ENCODE peak calls at places on chromosomes 11 and 22, in four cellular contexts. B, S, L and V are unnamed samples.

GRCh38 chr11:2390871-2391662 is 9.5 kb upstream of the TSSC4 start:
- DNase-seq in B (no peak), S (peak), L (no peak), V (no peak)

GRCh38 chr11:76008474-76008873 is 193.5 kb downstream of the UVRAG start:
- DNase-seq in B (no peak), S (no peak), L (no peak), V (no peak)

GRCh38 chr22:46674367-46674781 is 54.2 kb downstream of the GRAMD4 start:
- DNase-seq in B (no peak), S (no peak), L (no peak), V (no peak)

GRCh38 chr11:125001849-125002248 is 47.8 kb downstream of the CCDC15 start:
- DNase-seq in B (no peak), S (no peak), L (no peak), V (no peak)

GRCh38 chr11:37973926-37974325 is 1375.9 kb upstream of the RAG2 start:
- DNase-seq in B (no peak), S (no peak), L (no peak), V (no peak)

GRCh38 chr11:2988361-2988762 is 3.8 kb downstream of the NAP1L4 start:
- DNase-seq in B (no peak), S (no peak), L (no peak), V (no peak)

GRCh38 chr11:117045956-117046355 is 52.3 kb downstream of the SIK3 start:
- DNase-seq in B (peak), S (no peak), L (no peak), V (no peak)

GRCh38 chr11:61730222-61730994 is 22.0 kb upstream of the MYRF start:
- DNase-seq in B (no peak), S (no peak), L (no peak), V (no peak)

GRCh38 chr11:69274531-69275016 is 19.4 kb upstream of the MYEOV start:
- DNase-seq in B (no peak), S (peak), L (no peak), V (no peak)

GRCh38 chr11:30801357-30801756 is 215.2 kb upstream of the MPPED2 start:
- DNase-seq in B (peak), S (no peak), L (no peak), V (no peak)

GRCh38 chr11:95092549-95093324 is 3.1 kb downstream of the ENDOD1 start:
- DNase-seq in B (peak), S (peak), L (no peak), V (peak)

GRCh38 chr11:134032501-134033091 is 36.3 kb upstream of the JAM3 start:
- DNase-seq in B (no peak), S (no peak), L (no peak), V (no peak)

GRCh38 chr11:13940611-13941256 is 21.8 kb upstream of the SPON1 start:
- DNase-seq in B (no peak), S (no peak), L (no peak), V (no peak)

GRCh38 chr11:131511794-131512193 is 141.4 kb downstream of the NTM start:
- DNase-seq in B (peak), S (peak), L (no peak), V (peak)

GRCh38 chr11:111699579-111700156 is 66.5 kb downstream of the PPP2R1B start:
- DNase-seq in B (no peak), S (no peak), L (no peak), V (no peak)

GRCh38 chr11:57338152-57338551 is at the start of gene P2RX3:
- DNase-seq in B (no peak), S (no peak), L (no peak), V (no peak)

GRCh38 chr11:57339305-57339704 is 1.2 kb downstream of the P2RX3 start:
- DNase-seq in B (no peak), S (no peak), L (no peak), V (no peak)

GRCh38 chr11:57341250-57341808 is 3.2 kb downstream of the P2RX3 start:
- DNase-seq in B (no peak), S (no peak), L (no peak), V (no peak)

GRCh38 chr11:57342702-57343101 is 4.5 kb downstream of the P2RX3 start:
- DNase-seq in B (no peak), S (no peak), L (no peak), V (no peak)

GRCh38 chr11:57340228-57340627 is 2.1 kb downstream of the P2RX3 start:
- DNase-seq in B (no peak), S (peak), L (no peak), V (peak)
- TF ChIP-seq CTCF in B (peak), S (peak), L (peak), V (peak)

GRCh38 chr11:34866375-34866774 is 49.8 kb downstream of the APIP start:
- DNase-seq in B (no peak), S (no peak), L (no peak), V (no peak)
- TF ChIP-seq NFIC in B (no peak), S (no peak), L (no peak), V (no peak)

GRCh38 chr11:64331569-64332371 is 8.2 kb upstream of the CCDC88B start:
- DNase-seq in B (peak), S (peak), L (peak), V (peak)
- TF ChIP-seq CTCF in B (peak), S (peak), L (peak), V (peak)

DNA sequence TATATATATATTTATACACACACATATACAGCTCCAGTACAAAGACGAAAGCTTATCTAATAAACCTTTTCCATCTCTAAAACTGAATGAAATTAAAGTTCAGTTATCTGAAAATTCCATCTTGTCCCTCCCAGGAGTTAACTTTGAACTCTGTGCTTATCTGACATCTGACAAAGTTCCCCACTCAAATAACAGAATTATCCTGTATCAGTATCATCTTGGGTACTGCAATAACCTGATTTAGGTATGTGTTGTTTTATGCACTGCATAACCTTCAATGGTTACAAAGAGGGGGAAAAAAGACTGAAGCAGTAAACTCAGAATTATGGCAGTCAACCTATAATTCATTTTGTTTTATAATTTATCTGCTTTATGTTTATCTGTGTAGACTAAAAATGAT is 96.6 kb downstream of the SGSM3 start:
- DNase-seq in B (no peak), S (no peak), L (no peak), V (no peak)
- TF ChIP-seq NFIC in B (no peak), S (no peak), L (no peak), V (no peak)